ENCODE peak calls at places on chromosomes 7 and 10, in four cellular contexts. B is activated naive CD4-positive, alpha-beta T cell treated with Interleukin-2 at 50 U/mL for 16 hours; S is stimulated activated CD4-positive, alpha-beta T cell treated with anti-CD3 and anti-CD28 coated beads, Interleukin-1b, Interleukin-23, amount 100 ng/mL, for 48 hours; A is HT-29. Q is an unnamed sample.

GRCh38 chr10:92567952-92568600 is 5.8 kb downstream of the IDE start:
- DNase-seq in B (no peak), S (no peak), A (no peak), Q (no peak)

GRCh38 chr10:18144928-18145327 is 4.7 kb downstream of the CACNB2 start:
- DNase-seq in B (no peak), S (no peak), A (no peak), Q (no peak)

GRCh38 chr10:77073066-77073960 is 564.3 kb downstream of the KCNMA1 start:
- DNase-seq in B (no peak), S (no peak), A (no peak), Q (no peak)

GRCh38 chr10:33134011-33134751 is 176.2 kb upstream of the ITGB1 start:
- DNase-seq in B (peak; percentile 81), S (peak; percentile 89), A (peak; percentile 84), Q (peak; percentile 85)

GRCh38 chr10:92110039-92110794 is 180.7 kb downstream of the CPEB3 start:
- DNase-seq in B (no peak), S (no peak), A (no peak), Q (no peak)

GRCh38 chr10:90652519-90652918 is 205.3 kb downstream of the HTR7 start:
- DNase-seq in B (no peak), S (no peak), A (peak; percentile 61), Q (no peak)

GRCh38 chr7:3243256-3243655 is 57.8 kb upstream of the SDK1 start:
- DNase-seq in B (no peak), S (no peak), A (no peak), Q (no peak)

GRCh38 chr7:121480058-121480457 is 84.0 kb upstream of the FAM3C start:
- DNase-seq in B (no peak), S (no peak), A (no peak), Q (no peak)

GRCh38 chr7:111878788-111879187 is 316.5 kb upstream of the IMMP2L start:
- DNase-seq in B (no peak), S (no peak), A (peak; percentile 7), Q (no peak)

GRCh38 chr7:111137296-111138195 is 46.6 kb downstream of the LRRN3 start:
- DNase-seq in B (peak; percentile 40), S (peak; percentile 51), A (no peak), Q (peak; percentile 58)

GRCh38 chr7:138460649-138461607 is 869 bp downstream of the TRIM24 start:
- DNase-seq in B (peak; percentile 64), S (peak; percentile 42), A (peak; percentile 75), Q (peak; percentile 63)

GRCh38 chr7:45163692-45164052 is 6.1 kb downstream of the RAMP3 start:
- DNase-seq in B (no peak), S (no peak), A (no peak), Q (no peak)

GRCh38 chr7:159061674-159062212 is 82.9 kb downstream of the VIPR2 start:
- DNase-seq in B (no peak), S (no peak), A (no peak), Q (no peak)

GRCh38 chr10:103514244-103514643 is 20.7 kb downstream of the NEURL1 start:
- DNase-seq in B (no peak), S (no peak), A (no peak), Q (no peak)

GRCh38 chr7:44193011-44193802 is 4.0 kb upstream of the GCK start:
- DNase-seq in B (no peak), S (peak; percentile 10), A (no peak), Q (no peak)

GRCh38 chr10:88409236-88409635 is 173.9 kb downstream of the RNLS start:
- DNase-seq in B (no peak), S (no peak), A (no peak), Q (no peak)

GRCh38 chr7:76272872-76273271 is 29.6 kb upstream of the HSPB1 start:
- DNase-seq in B (no peak), S (no peak), A (no peak), Q (no peak)